ENCODE peak calls at places on chromosomes 5 and 9, in nine cellular contexts. T is stimulated activated CD4-positive, alpha-beta T cell treated with anti-CD3 and anti-CD28 coated beads, Interleukin-1b, Interleukin-23, amount 100 ng/mL, for 1 hour; J is uterus; O is amniotic stem cell; C is NCI-H2081; P is EL; Z is Right ventricle myocardium inferior; I is CD4-positive, alpha-beta T cell; Q is IMR-90. R is an unnamed sample.

GRCh38 chr5:142981886-142982820 is 212.0 kb downstream of the ARHGAP26 start:
- DNase-seq in Z (peak), P (peak), I (no peak), Q (peak), C (no peak), O (no peak), J (peak), T (no peak), R (peak)

GRCh38 chr9:135901036-135901758 is 6.1 kb downstream of the CAMSAP1 start:
- DNase-seq in Z (no peak), J (no peak), I (no peak), T (no peak), O (no peak), C (no peak), P (no peak), Q (no peak), R (no peak)

GRCh38 chr5:73256462-73257260 is 83.7 kb downstream of the TMEM174 start:
- DNase-seq in T (no peak), J (no peak), P (peak), I (no peak), Q (peak), O (no peak), Z (no peak), C (no peak), R (no peak)

GRCh38 chr5:175347027-175347426 is 97.0 kb downstream of the DRD1 start:
- DNase-seq in T (no peak), J (no peak), I (no peak), Z (no peak), P (peak), O (no peak), C (no peak), Q (peak), R (no peak)

GRCh38 chr5:139177809-139178581 is 20.2 kb downstream of the SIL1 start:
- DNase-seq in Q (peak), I (no peak), J (no peak), T (no peak), O (no peak), C (peak), P (no peak), Z (peak), R (no peak)

GRCh38 chr5:129359450-129359849 is 100.6 kb upstream of the ADAMTS19 start:
- DNase-seq in I (no peak), J (no peak), P (no peak), C (no peak), Z (no peak), T (no peak), Q (no peak), O (no peak), R (no peak)

GRCh38 chr9:135290566-135290965 is 189.0 kb upstream of the PPP1R26 start:
- DNase-seq in Z (no peak), I (no peak), J (no peak), P (no peak), T (no peak), Q (no peak), C (no peak), O (no peak), R (no peak)

GRCh38 chr9:116574027-116574679 is 113.0 kb upstream of the TRIM32 start:
- DNase-seq in Q (peak), T (no peak), P (no peak), I (no peak), O (no peak), C (peak), J (no peak), Z (no peak), R (no peak)

GRCh38 chr5:61159841-61160240 is 2.4 kb downstream of the SMIM15 start:
- DNase-seq in O (no peak), P (no peak), I (no peak), Z (no peak), J (no peak), Q (no peak), T (no peak), C (no peak), R (no peak)

GRCh38 chr5:157252741-157253465 is 13.0 kb upstream of the CYFIP2 start:
- DNase-seq in O (no peak), Z (no peak), C (no peak), P (peak), Q (peak), I (peak), T (no peak), J (no peak), R (no peak)